ENCODE peak calls at places on chromosomes 1 and 21, in four cellular contexts. K is T1000, I is MM.1S, Z is heart left ventricle. H is an unnamed sample.

GRCh38 chr21:33643658-33644311 is 1.5 kb downstream of the ITSN1 start:
- DNase-seq in K (no peak), I (no peak), Z (no peak), H (no peak)

GRCh38 chr21:23478381-23478780 is 2128.9 kb downstream of the MRPL39 start:
- DNase-seq in K (no peak), I (no peak), Z (no peak), H (no peak)

GRCh38 chr1:8004113-8004802 is 21.9 kb downstream of the ERRFI1 start:
- DNase-seq in K (no peak), I (no peak), Z (no peak), H (no peak)

GRCh38 chr1:154440031-154440430 is 34.9 kb downstream of the IL6R start:
- DNase-seq in K (no peak), I (no peak), Z (no peak), H (no peak)

GRCh38 chr21:35989185-35989735 is 71.1 kb downstream of the SETD4 start:
- DNase-seq in K (no peak), I (no peak), Z (no peak), H (no peak)

GRCh38 chr1:84415386-84415785 is 17.1 kb downstream of the DNASE2B start:
- DNase-seq in K (no peak), I (no peak), Z (no peak), H (no peak)

GRCh38 chr1:21552715-21553114 is 43.5 kb downstream of the ALPL start:
- DNase-seq in K (no peak), I (no peak), Z (no peak), H (no peak)

GRCh38 chr21:46060596-46061061 is 37.3 kb upstream of the COL6A2 start:
- DNase-seq in K (peak), I (no peak), Z (peak), H (no peak)

GRCh38 chr1:223482766-223483165 is 89.6 kb downstream of the CCDC185 start:
- DNase-seq in K (no peak), I (peak), Z (no peak), H (no peak)

GRCh38 chr1:150366416-150367296 is 2.7 kb downstream of the RPRD2 start:
- DNase-seq in K (no peak), I (no peak), Z (no peak), H (no peak)

GRCh38 chr1:21623411-21623961 is 45.7 kb downstream of the RAP1GAP start:
- DNase-seq in K (no peak), I (no peak), Z (no peak), H (no peak)

GRCh38 chr1:241582921-241583321 is 50.7 kb downstream of the KMO start:
- DNase-seq in K (no peak), I (no peak), Z (no peak), H (peak)

GRCh38 chr21:46457801-46458314 is 833 bp upstream of the DIP2A start:
- DNase-seq in K (no peak), I (peak), Z (peak), H (no peak)

GRCh38 chr1:115474166-115474565 is 136.1 kb upstream of the NGF start:
- DNase-seq in K (no peak), I (no peak), Z (no peak), H (peak)

GRCh38 chr1:201219481-201220387 is 29.1 kb downstream of the IGFN1 start:
- DNase-seq in K (no peak), I (no peak), Z (no peak), H (no peak)

GRCh38 chr1:39722495-39722894 is 16.2 kb upstream of the PPIE start:
- DNase-seq in K (no peak), I (no peak), Z (no peak), H (no peak)

GRCh38 chr1:52182874-52183400 is 41.0 kb downstream of the ZFYVE9 start:
- DNase-seq in K (no peak), I (no peak), Z (no peak), H (no peak)